ENCODE peak calls at places on chromosomes 5 and 9, in six cellular contexts. M, J, K, N, Q and G are unnamed samples.
A peak's percentile ranks its signal among the peaks of the same experiment; 100 is the strongest.

GRCh38 chr9:75826292-75826691 is 64.2 kb upstream of the PCSK5 start:
- DNase-seq in Q (no peak), M (no peak), K (no peak), J (no peak), N (no peak), G (no peak)

GRCh38 chr5:98042521-98042920 is 730.9 kb upstream of the RGMB start:
- DNase-seq in N (peak; percentile 2), J (no peak), K (no peak), Q (no peak), M (no peak), G (no peak)

GRCh38 chr9:128421474-128422010 is 885 bp downstream of the CERCAM start:
- DNase-seq in Q (no peak), K (no peak), M (peak; percentile 40), N (no peak), J (no peak), G (peak; percentile 24)

GRCh38 chr5:1412163-1412562 is 33.1 kb downstream of the SLC6A3 start:
- DNase-seq in K (no peak), N (no peak), Q (no peak), J (no peak), M (no peak), G (no peak)

GRCh38 chr5:148561712-148562365 is 92.5 kb downstream of the HTR4 start:
- DNase-seq in Q (no peak), N (no peak), M (no peak), J (no peak), K (no peak), G (no peak)

GRCh38 chr5:139167952-139168720 is 30.0 kb downstream of the SIL1 start:
- DNase-seq in Q (no peak), K (no peak), N (no peak), M (no peak), J (no peak), G (no peak)

GRCh38 chr5:107389769-107390168 is 281.0 kb downstream of the EFNA5 start:
- DNase-seq in N (no peak), K (no peak), M (no peak), J (no peak), Q (no peak), G (no peak)

GRCh38 chr5:149094996-149095395 is 32.1 kb upstream of the SH3TC2 start:
- DNase-seq in K (no peak), M (no peak), N (no peak), J (no peak), Q (no peak), G (no peak)

GRCh38 chr5:147170603-147171002 is 64.2 kb upstream of the STK32A start:
- DNase-seq in N (no peak), K (peak; percentile 83), M (no peak), Q (no peak), J (no peak), G (no peak)

GRCh38 chr9:123359106-123359505 is 3.1 kb downstream of the CRB2 start:
- DNase-seq in K (no peak), J (no peak), M (no peak), N (no peak), Q (no peak), G (no peak)

GRCh38 chr5:10719965-10720364 is 41.1 kb downstream of the DAP start:
- DNase-seq in K (no peak), M (no peak), Q (peak; percentile 99), N (no peak), J (no peak), G (no peak)

GRCh38 chr9:74935008-74935407 is 17.7 kb downstream of the C9orf40 start:
- DNase-seq in M (no peak), N (no peak), K (no peak), J (no peak), Q (peak; percentile 16), G (no peak)

GRCh38 chr5:10673407-10673806 is 87.6 kb downstream of the DAP start:
- DNase-seq in K (no peak), M (no peak), Q (no peak), N (no peak), J (no peak), G (no peak)

GRCh38 chr9:118459832-118460425 is 755.7 kb downstream of the TLR4 start:
- DNase-seq in N (no peak), K (no peak), M (no peak), Q (no peak), J (no peak), G (no peak)

GRCh38 chr5:149782900-149783586 is 52.9 kb downstream of the PPARGC1B start:
- DNase-seq in Q (no peak), M (no peak), N (no peak), J (no peak), K (no peak), G (no peak)

GRCh38 chr5:139698461-139699146 is 50.5 kb downstream of the CXXC5 start:
- DNase-seq in K (no peak), M (peak; percentile 82), Q (peak; percentile 74), J (peak; percentile 59), N (peak; percentile 94), G (no peak)

GRCh38 chr5:140220032-140220697 is 45.2 kb downstream of the CYSTM1 start:
- DNase-seq in J (no peak), N (no peak), M (no peak), Q (peak; percentile 66), K (no peak), G (no peak)

GRCh38 chr9:12934515-12935301 is 159.9 kb downstream of the LURAP1L start:
- DNase-seq in N (no peak), K (no peak), J (no peak), Q (no peak), M (no peak), G (no peak)

GRCh38 chr5:145449794-145450193 is 385.3 kb downstream of the PRELID2 start:
- DNase-seq in N (no peak), K (no peak), M (no peak), Q (no peak), J (no peak), G (no peak)

GRCh38 chr5:75648712-75649111 is 37.5 kb downstream of the ANKDD1B start:
- DNase-seq in J (no peak), N (no peak), Q (no peak), K (no peak), M (no peak), G (no peak)

GRCh38 chr5:40416098-40416497 is 263.6 kb upstream of the PTGER4 start:
- DNase-seq in J (no peak), K (no peak), N (no peak), Q (no peak), M (no peak), G (no peak)

GRCh38 chr5:142396436-142396835 is 71.6 kb upstream of the SPRY4 start:
- DNase-seq in J (no peak), N (no peak), K (no peak), M (no peak), Q (no peak), G (no peak)

GRCh38 chr5:11588803-11589202 is 315.4 kb downstream of the CTNND2 start:
- DNase-seq in M (no peak), J (no peak), Q (no peak), K (no peak), N (peak; percentile 82), G (no peak)

GRCh38 chr5:93601433-93602175 is 18.6 kb downstream of the NR2F1 start:
- DNase-seq in N (peak; percentile 74), J (no peak), K (no peak), Q (peak; percentile 91), M (no peak), G (no peak)

GRCh38 chr5:2904399-2904798 is 152.9 kb upstream of the IRX2 start:
- DNase-seq in N (no peak), Q (no peak), J (no peak), M (no peak), K (no peak), G (no peak)

GRCh38 chr5:142654578-142655042 is 31.3 kb downstream of the FGF1 start:
- DNase-seq in M (no peak), K (no peak), J (no peak), N (peak; percentile 47), Q (no peak), G (no peak)

GRCh38 chr5:88690619-88691560 is 192.1 kb downstream of the MEF2C start:
- DNase-seq in Q (peak; percentile 50), K (peak; percentile 74), N (peak; percentile 82), J (no peak), M (peak; percentile 66), G (peak; percentile 63)

DNA sequence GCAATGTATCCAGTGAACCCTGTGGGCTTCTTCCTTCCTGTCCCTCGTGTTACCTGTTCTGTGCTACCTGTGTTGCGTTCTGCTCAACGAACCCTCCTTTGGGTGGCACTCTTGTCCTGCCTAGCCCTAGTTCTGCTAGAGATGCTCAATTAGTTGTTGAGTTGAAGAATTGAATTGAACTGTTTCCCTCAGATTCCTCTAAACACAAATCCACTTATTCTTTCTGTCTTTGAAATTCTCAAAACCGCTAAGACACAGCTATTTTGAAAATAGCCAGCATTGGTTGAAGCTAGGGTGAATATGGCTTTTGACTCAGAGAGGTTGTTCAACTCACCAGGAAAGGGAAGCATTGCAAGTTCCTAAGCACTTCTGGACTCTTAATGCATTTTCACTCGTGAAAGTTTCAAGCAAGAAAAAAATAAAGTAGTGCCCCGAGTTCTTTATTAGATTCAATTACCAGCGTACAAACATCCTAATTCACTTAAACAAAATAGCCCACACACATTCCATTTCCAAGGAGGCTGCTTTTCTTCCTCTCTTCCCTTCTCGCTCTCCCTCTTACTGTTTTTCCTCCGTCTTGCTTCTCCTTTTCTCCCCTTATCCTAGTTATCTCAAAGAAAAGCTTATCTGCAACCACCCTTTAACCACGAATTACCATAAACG is 648 bp upstream of the ITGA1 start:
- DNase-seq in N (peak; percentile 56), Q (peak; percentile 31), K (peak; percentile 73), M (peak; percentile 43), J (no peak), G (no peak)
- TF ChIP-seq CTCF in N (peak; percentile 87), Q (peak; percentile 26), K (peak; percentile 52), M (peak; percentile 28), J (peak; percentile 13), G (no peak)

DNA sequence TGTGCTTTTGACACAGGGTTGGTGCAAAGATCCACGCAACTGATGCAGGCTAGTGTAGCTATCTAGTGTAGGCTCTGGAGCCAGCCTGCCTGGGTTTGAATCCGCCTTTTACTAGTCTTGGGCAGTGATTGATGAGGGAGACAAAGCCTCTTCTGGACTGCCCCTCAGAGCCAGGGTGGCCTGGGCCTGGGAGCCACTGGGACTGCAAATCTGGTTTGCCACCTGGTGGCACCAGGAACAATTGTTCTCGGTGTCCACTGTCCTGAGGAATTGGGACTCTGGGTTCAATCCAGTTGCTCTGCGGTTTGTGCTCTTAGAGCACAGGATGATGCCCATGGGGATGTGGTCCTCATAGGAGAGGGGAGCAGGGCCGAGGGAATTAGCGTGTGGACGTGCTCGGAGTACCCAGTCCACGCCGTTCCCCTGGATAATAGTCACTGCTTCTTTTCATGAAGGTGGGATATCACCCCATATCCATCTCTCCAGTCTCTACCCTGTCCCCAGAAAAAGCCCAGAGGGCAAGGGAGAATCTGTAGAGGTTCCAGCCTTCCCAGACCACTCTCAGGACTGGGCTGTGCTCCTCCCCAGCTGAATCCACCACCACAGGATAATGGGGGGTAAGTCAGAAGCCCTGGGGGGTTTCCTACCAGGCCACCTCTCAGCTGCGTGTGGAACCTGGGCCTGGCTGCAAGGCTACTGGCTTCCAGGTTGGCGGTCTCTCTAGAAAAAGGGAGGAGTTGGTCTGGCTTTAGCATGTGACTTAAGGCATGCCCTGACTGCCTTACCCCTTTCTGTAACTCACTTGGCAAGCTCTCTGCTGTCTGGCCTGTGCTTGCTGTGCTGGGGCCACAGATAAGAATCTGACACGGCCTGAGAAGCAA is 1.9 kb downstream of the B4GALT7 start:
- DNase-seq in J (no peak), K (peak; percentile 42), M (peak; percentile 18), Q (no peak), N (no peak), G (no peak)
- TF ChIP-seq CTCF in J (peak; percentile 14), K (no peak), M (no peak), Q (no peak), N (peak; percentile 29), G (no peak)

GRCh38 chr5:136018814-136019777 is 9.7 kb upstream of the TGFBI start:
- DNase-seq in M (peak; percentile 98), N (no peak), J (no peak), K (peak; percentile 89), Q (peak; percentile 99), G (no peak)
- TF ChIP-seq CTCF in M (peak; percentile 55), N (no peak), J (no peak), K (peak; percentile 17), Q (peak; percentile 64), G (no peak)

GRCh38 chr9:133960568-133961129 is 31.5 kb downstream of the VAV2 start:
- DNase-seq in K (no peak), Q (no peak), J (no peak), N (peak; percentile 51), M (peak; percentile 56), G (no peak)
- TF ChIP-seq CTCF in K (no peak), Q (no peak), J (no peak), N (no peak), M (no peak), G (no peak)